ENCODE peak calls at places on chromosome 3, in four cellular contexts. N, C, O and F are unnamed samples.

GRCh38 chr3:103059481-103059880 is 624.7 kb downstream of the ZPLD1 start:
- DNase-seq in N (no peak), C (no peak), O (no peak), F (no peak)

GRCh38 chr3:125055913-125056705 is at the start of gene HEG1:
- DNase-seq in N (peak; percentile 58), C (peak; percentile 55), O (peak; percentile 80), F (peak; percentile 83)

GRCh38 chr3:102715030-102715697 is 280.3 kb downstream of the ZPLD1 start:
- DNase-seq in N (no peak), C (no peak), O (no peak), F (no peak)

GRCh38 chr3:133821767-133822638 is 16.4 kb downstream of the SRPRB start:
- DNase-seq in N (peak; percentile 59), C (peak; percentile 83), O (peak; percentile 44), F (no peak)

GRCh38 chr3:116153174-116153573 is 292.1 kb downstream of the LSAMP start:
- DNase-seq in N (no peak), C (no peak), O (no peak), F (no peak)

GRCh38 chr3:81549831-81550230 is 211.6 kb downstream of the GBE1 start:
- DNase-seq in N (no peak), C (no peak), O (no peak), F (no peak)

GRCh38 chr3:145191543-145191942 is 969.4 kb downstream of the PLOD2 start:
- DNase-seq in N (no peak), C (peak; percentile 65), O (peak; percentile 71), F (no peak)

GRCh38 chr3:10373686-10374261 is 52.9 kb upstream of the SEC13 start:
- DNase-seq in N (peak; percentile 45), C (no peak), O (no peak), F (no peak)

GRCh38 chr3:155244206-155244605 is 49.3 kb downstream of the STRIT1 start:
- DNase-seq in N (peak; percentile 14), C (no peak), O (no peak), F (no peak)

GRCh38 chr3:176769547-176770190 is 427.6 kb downstream of the TBL1XR1 start:
- DNase-seq in N (no peak), C (no peak), O (no peak), F (no peak)

GRCh38 chr3:167653750-167654149 is at the start of gene WDR49:
- DNase-seq in N (no peak), C (no peak), O (peak; percentile 19), F (peak; percentile 57)

GRCh38 chr3:161142486-161142885 is 37.3 kb upstream of the B3GALNT1 start:
- DNase-seq in N (no peak), C (no peak), O (no peak), F (no peak)

GRCh38 chr3:7506606-7507180 is 645.8 kb downstream of the GRM7 start:
- DNase-seq in N (no peak), C (no peak), O (peak; percentile 55), F (no peak)
- H3K9ac ChIP-seq in N (no peak overlapping the region), C (no peak overlapping the region), O (no peak overlapping the region), F (no peak overlapping the region)

DNA sequence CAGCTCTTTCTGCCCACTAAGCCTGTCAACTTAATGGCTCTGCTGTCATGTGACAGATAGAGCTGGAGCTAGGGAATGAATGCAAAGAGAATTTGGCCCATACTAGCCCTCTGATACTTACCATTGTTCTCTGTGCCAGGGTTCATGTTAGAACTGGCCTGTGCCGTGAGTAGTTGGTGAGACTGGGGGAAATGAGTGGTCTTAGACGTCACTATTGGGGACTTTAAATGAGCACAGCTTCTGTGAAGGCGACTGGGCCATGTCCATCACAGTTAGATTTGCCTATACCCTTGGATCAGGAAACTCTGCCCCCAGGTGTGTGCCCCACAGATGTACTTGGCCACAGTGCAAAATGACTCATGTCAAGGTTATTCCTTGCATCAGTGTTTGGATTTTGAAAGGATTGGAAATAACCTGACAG is 124.9 kb downstream of the PTPRG start:
- DNase-seq in N (no peak), C (no peak), O (no peak), F (no peak)
- TF ChIP-seq JUN in N (no peak), C (no peak), O (no peak), F (no peak)

GRCh38 chr3:32819086-32819450 is 1.3 kb downstream of the TRIM71 start:
- DNase-seq in N (no peak), C (no peak), O (no peak), F (no peak)

GRCh38 chr3:32820971-32821685 is 3.3 kb downstream of the TRIM71 start:
- DNase-seq in N (no peak), C (no peak), O (no peak), F (no peak)

GRCh38 chr3:32821686-32822296 is 4.0 kb downstream of the TRIM71 start:
- DNase-seq in N (peak; percentile 11), C (no peak), O (no peak), F (no peak)

GRCh38 chr3:32819581-32820348 is 2.0 kb downstream of the TRIM71 start:
- DNase-seq in N (no peak), C (no peak), O (no peak), F (no peak)

GRCh38 chr3:32820430-32820829 is 2.6 kb downstream of the TRIM71 start:
- DNase-seq in N (no peak), C (no peak), O (no peak), F (no peak)
- H3K9ac ChIP-seq in N (no peak overlapping the region), C (peak overlapping the region; percentile 95), O (no peak overlapping the region), F (peak overlapping the region; percentile 94)

GRCh38 chr3:138383715-138384114 is 35.3 kb downstream of the MRAS start:
- DNase-seq in N (peak; percentile 14), C (no peak), O (no peak), F (no peak)

GRCh38 chr3:138381413-138381901 is 33.1 kb downstream of the MRAS start:
- DNase-seq in N (no peak), C (no peak), O (no peak), F (no peak)

GRCh38 chr3:138378990-138379389 is 30.6 kb downstream of the MRAS start:
- DNase-seq in N (no peak), C (peak; percentile 25), O (no peak), F (no peak)

GRCh38 chr3:138384971-138385370 is 36.6 kb downstream of the MRAS start:
- DNase-seq in N (peak; percentile 25), C (peak; percentile 25), O (no peak), F (no peak)

GRCh38 chr3:138381950-138382715 is 33.8 kb downstream of the MRAS start:
- DNase-seq in N (no peak), C (peak; percentile 49), O (no peak), F (no peak)
- TF ChIP-seq JUN in N (no peak), C (no peak), O (no peak), F (no peak)

DNA sequence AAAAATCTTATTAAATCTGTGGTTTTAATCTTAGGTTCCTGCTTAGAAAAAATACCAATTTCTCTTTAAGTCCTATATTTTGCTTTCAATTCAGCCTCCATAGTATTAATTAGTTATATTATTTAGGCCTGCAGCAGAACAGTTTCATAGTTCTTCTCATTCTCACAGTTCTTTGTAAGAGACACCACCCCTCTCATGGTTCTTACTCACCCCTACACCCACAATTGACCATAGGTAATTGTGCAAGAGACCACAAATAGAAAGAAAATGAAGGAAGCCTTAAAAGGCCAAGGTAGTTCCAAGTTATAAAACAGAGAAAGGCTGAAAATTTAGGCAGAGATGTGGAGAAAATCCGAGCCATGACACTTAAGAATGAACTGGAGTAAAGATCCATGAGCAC is 415.3 kb downstream of the TIGIT start:
- DNase-seq in N (no peak), C (no peak), O (no peak), F (no peak)
- H3K9ac ChIP-seq in N (no peak overlapping the region), C (no peak overlapping the region), O (no peak overlapping the region), F (no peak overlapping the region)

DNA sequence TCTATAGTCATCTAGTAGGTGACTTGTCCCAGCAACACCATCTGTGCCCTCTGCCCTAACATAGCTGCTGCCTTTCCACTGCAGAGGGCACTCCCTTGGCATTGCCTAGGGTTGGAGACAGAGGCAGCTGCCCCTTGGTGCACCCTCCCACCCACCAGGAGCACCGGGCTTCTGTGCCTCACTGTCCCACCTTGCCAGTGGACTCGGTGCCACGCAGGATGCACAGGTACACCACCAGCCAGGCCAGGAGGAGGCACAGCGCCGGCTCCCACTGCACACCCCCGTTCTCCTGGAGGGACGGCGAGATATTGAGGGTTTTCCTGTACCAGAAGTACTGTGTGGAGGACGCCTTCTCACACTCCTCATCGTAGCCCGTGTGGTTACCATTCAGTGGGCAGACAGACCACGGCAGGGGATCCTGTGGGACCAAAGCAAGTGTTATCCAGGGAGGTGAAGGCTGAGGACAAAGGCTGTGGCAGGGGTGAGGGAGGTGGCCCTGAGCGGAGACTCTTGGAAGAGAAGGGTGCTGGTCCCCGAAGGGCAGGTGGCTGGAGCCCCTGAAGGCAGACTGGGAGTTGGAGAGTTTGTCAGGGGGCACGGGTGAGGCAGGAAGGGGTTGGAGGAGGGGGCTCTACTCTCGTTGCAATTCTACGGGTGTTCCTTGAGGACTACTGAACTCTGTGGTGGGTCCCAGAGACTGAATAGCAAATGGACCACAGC is 20.6 kb downstream of the SLC6A20 start:
- DNase-seq in N (no peak), C (no peak), O (no peak), F (no peak)
- TF ChIP-seq JUN in N (no peak), C (no peak), O (no peak), F (no peak)

DNA sequence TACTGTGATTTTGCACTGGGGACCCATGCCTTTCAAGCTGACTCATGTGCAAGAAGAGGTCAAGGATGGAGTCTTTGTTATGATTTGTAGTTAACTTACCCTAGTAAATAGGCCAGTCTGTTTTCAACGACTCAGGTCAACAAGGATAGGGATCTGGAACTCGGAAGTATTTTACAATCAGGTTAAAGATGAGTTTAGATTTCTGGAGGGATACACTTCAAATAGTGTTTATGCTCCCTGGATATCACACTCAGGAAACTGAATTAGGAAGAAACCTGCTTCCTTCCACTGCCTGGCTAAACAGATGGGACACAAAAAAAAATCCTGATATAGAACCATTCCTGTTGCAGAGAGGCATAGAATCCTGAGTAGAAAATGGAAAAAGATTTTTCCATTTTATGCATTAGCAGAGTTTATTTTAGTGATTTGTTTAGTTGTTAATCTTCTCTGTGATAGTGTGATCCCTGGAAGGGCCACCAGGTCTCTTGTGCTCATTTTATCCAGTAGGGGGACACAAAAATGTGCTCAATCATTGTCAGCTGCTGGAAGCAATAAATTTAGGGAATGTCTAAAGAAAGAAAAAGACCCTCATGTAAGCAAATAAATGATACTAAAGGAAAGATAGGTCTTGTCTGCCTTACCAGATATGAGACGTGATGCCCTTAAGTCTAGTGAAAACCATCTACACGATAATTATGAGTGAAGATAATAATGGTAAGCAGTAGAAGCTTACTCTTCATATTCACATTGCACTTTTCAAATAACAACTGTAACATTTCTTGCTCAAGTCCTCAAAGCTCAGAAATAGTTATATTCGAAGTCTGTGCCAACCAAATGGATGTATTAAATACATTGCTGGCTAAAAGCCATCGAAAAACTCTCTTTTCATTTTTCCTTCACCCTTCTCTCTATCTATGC is 452.1 kb upstream of the KCNMB2 start:
- DNase-seq in N (peak; percentile 33), C (peak; percentile 10), O (peak; percentile 78), F (no peak)
- H3K9ac ChIP-seq in N (no peak overlapping the region), C (no peak overlapping the region), O (no peak overlapping the region), F (no peak overlapping the region)